ENCODE peak calls at places on chromosome 17, in five cellular contexts. V, P, E, G and Z are unnamed samples.

GRCh38 chr17:47413872-47414271 is 90.1 kb downstream of the EFCAB13 start:
- DNase-seq in V (no peak), P (no peak), E (no peak), G (no peak), Z (no peak)

GRCh38 chr17:67834634-67835033 is 9.3 kb downstream of the BPTF start:
- DNase-seq in V (no peak), P (no peak), E (no peak), G (no peak), Z (no peak)

GRCh38 chr17:10217916-10218315 is 19.5 kb upstream of the GAS7 start:
- DNase-seq in V (no peak), P (no peak), E (no peak), G (no peak), Z (peak; percentile 31)

GRCh38 chr17:15377608-15378007 is 36.2 kb upstream of the TEKT3 start:
- DNase-seq in V (no peak), P (no peak), E (no peak), G (no peak), Z (no peak)

GRCh38 chr17:2063306-2064146 is 8.6 kb downstream of the HIC1 start:
- DNase-seq in V (no peak), P (no peak), E (no peak), G (no peak), Z (no peak)

GRCh38 chr17:63095459-63095858 is 129.4 kb downstream of the TANC2 start:
- DNase-seq in V (no peak), P (no peak), E (no peak), G (no peak), Z (no peak)

GRCh38 chr17:40474419-40475002 is 26.9 kb downstream of the TNS4 start:
- DNase-seq in V (no peak), P (no peak), E (no peak), G (no peak), Z (no peak)

GRCh38 chr17:63500548-63501390 is 22.4 kb upstream of the KCNH6 start:
- DNase-seq in V (no peak), P (peak; percentile 40), E (no peak), G (no peak), Z (no peak)

GRCh38 chr17:72782985-72783701 is 309.3 kb downstream of the SLC39A11 start:
- DNase-seq in V (no peak), P (no peak), E (no peak), G (no peak), Z (no peak)

DNA sequence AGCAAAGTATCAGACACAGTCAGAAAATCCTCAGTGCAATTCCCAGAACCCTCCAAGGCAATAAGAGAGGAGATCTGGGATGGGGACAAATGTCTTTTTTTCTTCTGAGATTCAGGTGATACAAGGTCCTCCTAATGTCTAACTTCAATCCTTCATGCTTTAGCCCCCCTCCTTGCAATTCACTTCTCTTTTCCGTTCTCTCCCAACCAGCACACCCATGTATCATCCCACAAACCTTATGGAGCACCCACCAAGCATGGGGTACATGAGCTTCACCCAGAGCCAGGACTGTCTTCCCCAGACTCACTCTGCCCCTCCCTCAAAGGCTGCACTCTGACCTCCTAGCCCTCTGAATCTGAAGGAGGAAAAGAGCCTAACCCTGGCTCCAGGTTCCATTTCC is 10.1 kb downstream of the HDAC5 start:
- DNase-seq in V (no peak), P (no peak), E (no peak), G (no peak), Z (no peak)
- H3K4me1 ChIP-seq in V (peaks cover 94% of the 10 kb centered on the region), P (peaks cover 41% of the 10 kb centered on the region), E (peaks cover 45% of the 10 kb centered on the region), G (peaks cover 18% of the 10 kb centered on the region), Z (peaks cover 56% of the 10 kb centered on the region)

GRCh38 chr17:61396586-61397085 is 3.0 kb upstream of the TBX2 start:
- DNase-seq in V (no peak), P (peak; percentile 80), E (no peak), G (no peak), Z (no peak)

GRCh38 chr17:61398721-61399130 is 917 bp upstream of the TBX2 start:
- DNase-seq in V (no peak), P (no peak), E (no peak), G (no peak), Z (no peak)

GRCh38 chr17:61395983-61396585 is 3.6 kb upstream of the TBX2 start:
- DNase-seq in V (no peak), P (peak; percentile 77), E (no peak), G (no peak), Z (no peak)

GRCh38 chr17:61395409-61395982 is 4.1 kb upstream of the TBX2 start:
- DNase-seq in V (no peak), P (no peak), E (no peak), G (no peak), Z (no peak)

DNA sequence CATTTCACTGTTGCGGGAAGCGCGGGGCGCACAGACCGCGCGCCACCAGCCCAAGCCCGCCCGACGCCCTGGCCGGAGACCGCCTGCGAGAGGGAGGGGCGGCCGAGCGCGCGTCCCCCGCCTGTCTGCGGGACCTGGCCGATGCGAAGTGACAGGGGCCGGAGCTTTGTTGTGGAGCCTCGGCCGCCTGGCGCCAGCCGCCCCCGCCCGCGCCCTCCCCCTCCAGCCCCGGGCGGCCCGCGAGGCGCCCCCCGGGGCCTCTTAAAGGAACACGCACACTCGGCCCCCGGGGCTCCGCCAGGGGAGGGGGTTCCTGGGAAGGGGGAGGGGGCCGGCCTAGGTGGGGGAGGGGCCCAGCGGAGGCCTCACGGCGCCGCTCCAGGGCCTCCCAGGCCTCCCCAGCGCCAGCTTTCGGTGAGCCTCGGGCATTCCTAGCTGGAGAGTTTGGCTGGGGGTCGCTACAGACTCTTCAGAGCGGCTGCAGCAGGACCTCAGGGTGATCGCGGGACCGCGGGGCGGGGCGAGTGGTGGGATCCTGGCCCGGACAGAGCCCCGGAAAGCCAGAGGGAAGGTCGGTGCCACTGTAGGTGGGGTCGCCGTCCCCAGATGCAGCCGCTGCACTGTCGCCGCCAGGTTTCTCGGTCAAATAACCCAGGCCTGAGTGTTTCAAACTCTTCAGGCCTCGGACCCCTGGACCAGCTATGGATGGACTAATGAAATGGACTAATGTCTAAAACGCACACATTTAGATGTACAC is 2.4 kb upstream of the TBX2 start:
- DNase-seq in V (no peak), P (peak; percentile 74), E (no peak), G (no peak), Z (no peak)
- H3K4me3 ChIP-seq in V (peak overlapping the region; percentile 56), P (peak overlapping the region; percentile 53), E (no peak overlapping the region), G (peak overlapping the region; percentile 73), Z (peak overlapping the region; percentile 64)

GRCh38 chr17:4598776-4599504 is 14.6 kb downstream of the SMTNL2 start:
- DNase-seq in V (peak; percentile 93), P (peak; percentile 60), E (no peak), G (no peak), Z (no peak)
- H3K27ac ChIP-seq in V (peak overlapping the region; percentile 100), P (peak overlapping the region; percentile 60), E (no peak overlapping the region), G (peak overlapping the region; percentile 79), Z (no peak overlapping the region)

DNA sequence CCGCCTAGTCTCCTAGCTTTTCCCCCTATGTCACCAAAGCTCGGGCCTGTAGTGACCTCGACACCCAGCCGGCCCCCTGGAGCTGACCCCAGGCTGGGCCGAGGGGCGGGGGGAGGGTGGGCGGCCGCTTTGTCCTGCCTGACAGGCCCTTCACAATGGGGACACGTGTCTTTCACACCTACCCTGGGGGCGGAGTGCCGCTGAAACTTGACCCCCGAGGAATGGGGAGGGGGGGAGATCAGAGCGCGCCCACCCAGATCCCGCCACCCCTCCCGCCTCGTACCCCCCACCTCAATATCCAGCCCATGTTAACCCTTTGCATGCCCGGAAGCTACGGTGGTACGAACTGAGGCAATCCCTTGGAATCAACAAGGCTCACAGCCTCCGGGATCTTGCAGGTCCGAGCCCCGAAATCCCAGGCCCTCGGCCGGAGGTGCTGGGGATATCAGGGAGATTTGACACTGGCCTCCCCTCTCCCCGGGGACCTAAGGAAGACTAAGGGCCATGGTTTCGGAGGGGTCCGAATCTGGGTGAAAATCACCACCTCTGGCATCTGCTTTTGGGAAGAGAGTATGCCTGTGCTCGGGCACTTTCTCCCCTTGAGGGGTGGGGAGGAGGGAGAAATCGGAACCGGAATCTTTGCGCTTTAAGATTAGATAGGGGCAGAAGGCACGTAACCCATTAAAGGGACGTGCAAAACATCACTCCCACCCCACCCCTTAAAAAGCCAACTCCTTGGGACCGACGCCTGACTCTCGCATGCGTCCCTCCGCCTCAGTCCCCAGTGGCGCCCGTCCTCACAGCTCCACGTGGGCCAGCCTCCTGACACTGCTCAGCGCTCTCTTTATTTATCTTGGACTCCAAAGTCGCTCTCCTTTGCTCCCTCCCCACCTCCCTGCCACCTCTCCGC is 2.6 kb downstream of the NOG start:
- DNase-seq in V (peak; percentile 15), P (no peak), E (no peak), G (no peak), Z (no peak)
- H3K4me1 ChIP-seq in V (peaks cover 31% of the 10 kb centered on the region), P (peaks cover 53% of the 10 kb centered on the region), E (peaks cover 32% of the 10 kb centered on the region), G (peaks cover 7% of the 10 kb centered on the region), Z (peaks cover 5% of the 10 kb centered on the region)